ENCODE peak calls at places on chromosomes 3 and 15, in ten cellular contexts. One of them, this sample, is unnamed.

GRCh38 chr3:115710799-115711198 is 87.5 kb downstream of the GAP43 start:
- DNase-seq in dorsolateral prefrontal cortex: no peak
- DNase-seq in AG04450: no peak
- DNase-seq in stomach: no peak
- DNase-seq in ascending aorta: no peak
- DNase-seq in psoas muscle: no peak
- DNase-seq in RWPE1: no peak
- DNase-seq in hepatocyte: no peak
- DNase-seq in tibial artery: no peak
- DNase-seq in A549: no peak
- DNase-seq in this sample: no peak

GRCh38 chr3:197878427-197878826 is 71.6 kb upstream of the RPL35A start:
- DNase-seq in psoas muscle: no peak
- DNase-seq in dorsolateral prefrontal cortex: no peak
- DNase-seq in A549: no peak
- DNase-seq in ascending aorta: no peak
- DNase-seq in stomach: no peak
- DNase-seq in AG04450: no peak
- DNase-seq in tibial artery: no peak
- DNase-seq in hepatocyte: no peak
- DNase-seq in RWPE1: no peak
- DNase-seq in this sample: no peak

GRCh38 chr3:57627976-57628375 is 30.8 kb upstream of the ARF4 start:
- DNase-seq in stomach: no peak
- DNase-seq in hepatocyte: no peak
- DNase-seq in AG04450: no peak
- DNase-seq in tibial artery: no peak
- DNase-seq in RWPE1: no peak
- DNase-seq in psoas muscle: no peak
- DNase-seq in dorsolateral prefrontal cortex: no peak
- DNase-seq in A549: no peak
- DNase-seq in ascending aorta: no peak
- DNase-seq in this sample: no peak

GRCh38 chr3:151660890-151661289 is 72.8 kb upstream of the AADACL2 start:
- DNase-seq in A549: no peak
- DNase-seq in tibial artery: no peak
- DNase-seq in AG04450: no peak
- DNase-seq in RWPE1: no peak
- DNase-seq in stomach: no peak
- DNase-seq in ascending aorta: no peak
- DNase-seq in psoas muscle: no peak
- DNase-seq in hepatocyte: no peak
- DNase-seq in dorsolateral prefrontal cortex: no peak
- DNase-seq in this sample: no peak

GRCh38 chr3:106345353-106346027 is 476.7 kb upstream of the CBLB start:
- DNase-seq in tibial artery: no peak
- DNase-seq in psoas muscle: no peak
- DNase-seq in RWPE1: peak
- DNase-seq in ascending aorta: no peak
- DNase-seq in A549: peak
- DNase-seq in AG04450: peak
- DNase-seq in stomach: no peak
- DNase-seq in hepatocyte: peak
- DNase-seq in dorsolateral prefrontal cortex: no peak
- DNase-seq in this sample: no peak

GRCh38 chr3:148625145-148625736 is 72.5 kb upstream of the AGTR1 start:
- DNase-seq in stomach: no peak
- DNase-seq in tibial artery: no peak
- DNase-seq in AG04450: no peak
- DNase-seq in psoas muscle: no peak
- DNase-seq in A549: no peak
- DNase-seq in ascending aorta: no peak
- DNase-seq in dorsolateral prefrontal cortex: no peak
- DNase-seq in hepatocyte: no peak
- DNase-seq in RWPE1: no peak
- DNase-seq in this sample: no peak

GRCh38 chr3:157257101-157257500 is 97.2 kb upstream of the CCNL1 start:
- DNase-seq in psoas muscle: no peak
- DNase-seq in RWPE1: no peak
- DNase-seq in A549: no peak
- DNase-seq in hepatocyte: no peak
- DNase-seq in dorsolateral prefrontal cortex: no peak
- DNase-seq in AG04450: no peak
- DNase-seq in ascending aorta: no peak
- DNase-seq in tibial artery: no peak
- DNase-seq in stomach: no peak
- DNase-seq in this sample: no peak

GRCh38 chr3:98171066-98171465 is 4.6 kb downstream of the OR5H15 start:
- DNase-seq in AG04450: no peak
- DNase-seq in dorsolateral prefrontal cortex: no peak
- DNase-seq in A549: no peak
- DNase-seq in stomach: no peak
- DNase-seq in tibial artery: no peak
- DNase-seq in hepatocyte: no peak
- DNase-seq in psoas muscle: no peak
- DNase-seq in RWPE1: no peak
- DNase-seq in ascending aorta: no peak
- DNase-seq in this sample: no peak

GRCh38 chr3:107987036-107987557 is 103.7 kb downstream of the CD47 start:
- DNase-seq in tibial artery: peak
- DNase-seq in ascending aorta: peak
- DNase-seq in dorsolateral prefrontal cortex: no peak
- DNase-seq in hepatocyte: peak
- DNase-seq in AG04450: peak
- DNase-seq in stomach: peak
- DNase-seq in RWPE1: peak
- DNase-seq in A549: no peak
- DNase-seq in psoas muscle: peak
- DNase-seq in this sample: no peak

GRCh38 chr15:29123171-29123570 is 146.5 kb downstream of the NSMCE3 start:
- DNase-seq in hepatocyte: no peak
- DNase-seq in dorsolateral prefrontal cortex: no peak
- DNase-seq in RWPE1: no peak
- DNase-seq in ascending aorta: no peak
- DNase-seq in tibial artery: no peak
- DNase-seq in psoas muscle: no peak
- DNase-seq in AG04450: no peak
- DNase-seq in A549: no peak
- DNase-seq in stomach: no peak
- DNase-seq in this sample: no peak

GRCh38 chr15:64695571-64695992 is 79.8 kb downstream of the RBPMS2 start:
- DNase-seq in psoas muscle: no peak
- DNase-seq in dorsolateral prefrontal cortex: no peak
- DNase-seq in hepatocyte: no peak
- DNase-seq in AG04450: no peak
- DNase-seq in ascending aorta: no peak
- DNase-seq in RWPE1: no peak
- DNase-seq in A549: no peak
- DNase-seq in stomach: no peak
- DNase-seq in tibial artery: peak
- DNase-seq in this sample: no peak

DNA sequence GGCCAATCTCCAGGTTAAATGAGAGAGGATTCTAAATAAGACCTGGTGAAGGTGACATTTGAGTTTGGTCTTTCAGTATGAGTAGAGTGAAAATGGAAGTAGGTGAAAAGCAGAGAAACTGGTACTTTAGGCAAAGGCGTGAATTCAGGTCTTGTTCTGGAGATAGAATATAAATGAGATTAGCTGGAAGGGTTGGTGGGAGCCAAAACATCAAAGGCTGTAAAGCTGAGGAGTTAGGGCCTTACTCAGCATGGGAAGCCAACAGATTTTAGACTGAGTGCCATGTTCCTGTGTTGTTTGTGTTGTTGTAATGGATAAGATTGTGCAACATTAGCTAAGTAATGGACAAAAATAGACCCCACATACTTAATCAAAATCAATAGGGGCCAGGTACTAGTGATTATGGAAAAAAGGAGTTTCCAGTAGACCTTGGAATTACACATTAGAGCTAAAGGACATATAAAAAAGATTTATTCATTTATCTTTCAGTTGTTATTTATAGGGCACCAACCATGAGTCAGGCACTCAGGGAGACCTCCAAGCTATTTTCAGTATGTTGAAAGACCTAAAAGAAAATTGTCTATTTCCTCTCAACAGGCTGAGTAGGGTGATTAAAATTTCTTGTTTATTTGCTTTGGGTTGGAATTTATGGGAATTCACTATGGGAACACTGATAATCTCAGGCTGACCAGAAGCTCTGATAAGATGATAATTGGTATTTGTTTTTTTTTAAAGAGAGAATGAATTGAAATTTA is 20.8 kb downstream of the ARL14 start:
- DNase-seq in AG04450: no peak
- DNase-seq in ascending aorta: no peak
- DNase-seq in dorsolateral prefrontal cortex: no peak
- DNase-seq in A549: no peak
- DNase-seq in RWPE1: no peak
- DNase-seq in psoas muscle: no peak
- DNase-seq in stomach: no peak
- DNase-seq in tibial artery: no peak
- DNase-seq in hepatocyte: no peak
- DNase-seq in this sample: no peak
- TF ChIP-seq CTCF in AG04450: no peak
- TF ChIP-seq CTCF in ascending aorta: no peak
- TF ChIP-seq CTCF in dorsolateral prefrontal cortex: no peak
- TF ChIP-seq CTCF in A549: no peak
- TF ChIP-seq CTCF in RWPE1: no peak
- TF ChIP-seq CTCF in psoas muscle: no peak
- TF ChIP-seq CTCF in stomach: no peak
- TF ChIP-seq CTCF in tibial artery: no peak
- TF ChIP-seq CTCF in hepatocyte: no peak
- TF ChIP-seq CTCF in this sample: no peak

GRCh38 chr3:18715208-18715607 is 290.1 kb upstream of the SATB1 start:
- DNase-seq in psoas muscle: no peak
- DNase-seq in A549: no peak
- DNase-seq in AG04450: no peak
- DNase-seq in tibial artery: no peak
- DNase-seq in hepatocyte: no peak
- DNase-seq in ascending aorta: no peak
- DNase-seq in stomach: no peak
- DNase-seq in dorsolateral prefrontal cortex: no peak
- DNase-seq in RWPE1: no peak
- DNase-seq in this sample: no peak

GRCh38 chr3:18716821-18717220 is 291.7 kb upstream of the SATB1 start:
- DNase-seq in psoas muscle: no peak
- DNase-seq in ascending aorta: no peak
- DNase-seq in stomach: no peak
- DNase-seq in hepatocyte: no peak
- DNase-seq in AG04450: no peak
- DNase-seq in A549: no peak
- DNase-seq in RWPE1: no peak
- DNase-seq in tibial artery: no peak
- DNase-seq in dorsolateral prefrontal cortex: no peak
- DNase-seq in this sample: no peak

GRCh38 chr3:18716101-18716500 is 291.0 kb upstream of the SATB1 start:
- DNase-seq in dorsolateral prefrontal cortex: no peak
- DNase-seq in tibial artery: no peak
- DNase-seq in stomach: no peak
- DNase-seq in RWPE1: no peak
- DNase-seq in psoas muscle: no peak
- DNase-seq in AG04450: no peak
- DNase-seq in A549: no peak
- DNase-seq in hepatocyte: no peak
- DNase-seq in ascending aorta: no peak
- DNase-seq in this sample: no peak

GRCh38 chr3:18712713-18713575 is 287.8 kb upstream of the SATB1 start:
- DNase-seq in stomach: no peak
- DNase-seq in hepatocyte: no peak
- DNase-seq in RWPE1: no peak
- DNase-seq in AG04450: no peak
- DNase-seq in dorsolateral prefrontal cortex: no peak
- DNase-seq in A549: no peak
- DNase-seq in tibial artery: no peak
- DNase-seq in ascending aorta: no peak
- DNase-seq in psoas muscle: no peak
- DNase-seq in this sample: no peak

DNA sequence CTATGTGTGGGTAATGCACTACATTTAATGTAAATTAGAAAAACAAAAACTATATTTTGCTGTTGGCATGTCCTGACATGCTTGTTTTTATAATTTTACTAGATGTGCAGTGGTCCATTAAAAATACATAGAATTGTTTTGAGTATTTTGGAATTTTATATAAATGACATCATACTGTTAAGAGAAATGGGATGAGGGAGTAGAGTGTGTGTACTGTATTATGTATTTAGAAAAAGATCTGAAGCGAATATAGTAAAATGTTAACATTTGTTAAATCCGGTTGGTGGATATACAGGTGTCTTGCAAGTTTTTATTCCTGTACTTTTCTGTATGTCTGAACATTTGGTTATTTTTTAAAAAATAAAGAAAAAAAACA is 288.4 kb upstream of the SATB1 start:
- DNase-seq in AG04450: no peak
- DNase-seq in RWPE1: no peak
- DNase-seq in hepatocyte: no peak
- DNase-seq in stomach: no peak
- DNase-seq in psoas muscle: no peak
- DNase-seq in A549: no peak
- DNase-seq in tibial artery: no peak
- DNase-seq in dorsolateral prefrontal cortex: no peak
- DNase-seq in ascending aorta: no peak
- DNase-seq in this sample: no peak
- H3K27ac ChIP-seq in AG04450: no peak
- H3K27ac ChIP-seq in RWPE1: no peak
- H3K27ac ChIP-seq in hepatocyte: no peak
- H3K27ac ChIP-seq in stomach: no peak
- H3K27ac ChIP-seq in psoas muscle: no peak
- H3K27ac ChIP-seq in A549: no peak
- H3K27ac ChIP-seq in tibial artery: no peak
- H3K27ac ChIP-seq in dorsolateral prefrontal cortex: no peak
- H3K27ac ChIP-seq in ascending aorta: no peak
- H3K27ac ChIP-seq in this sample: no peak

DNA sequence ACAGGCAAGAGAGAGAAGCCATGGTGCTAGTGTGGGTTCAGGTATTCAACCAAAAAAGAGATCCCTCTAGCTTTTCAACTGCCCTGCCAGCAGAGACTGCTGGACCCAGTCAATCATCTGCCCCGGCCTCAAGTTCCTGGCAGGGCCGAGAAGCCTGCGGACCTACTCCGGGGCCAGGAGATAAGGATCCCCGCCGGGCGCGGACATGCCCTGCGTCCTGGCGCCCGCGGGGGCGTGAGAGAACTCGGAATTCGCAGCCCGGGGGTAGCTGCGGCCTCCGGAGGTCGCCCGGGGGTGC is 821 bp upstream of the MAGI1 start:
- DNase-seq in dorsolateral prefrontal cortex: no peak
- DNase-seq in hepatocyte: peak
- DNase-seq in A549: peak
- DNase-seq in RWPE1: no peak
- DNase-seq in tibial artery: peak
- DNase-seq in ascending aorta: peak
- DNase-seq in psoas muscle: peak
- DNase-seq in AG04450: no peak
- DNase-seq in stomach: peak
- DNase-seq in this sample: peak
- TF ChIP-seq CTCF in dorsolateral prefrontal cortex: no peak
- TF ChIP-seq CTCF in hepatocyte: no peak
- TF ChIP-seq CTCF in A549: no peak
- TF ChIP-seq CTCF in RWPE1: no peak
- TF ChIP-seq CTCF in tibial artery: no peak
- TF ChIP-seq CTCF in ascending aorta: no peak
- TF ChIP-seq CTCF in psoas muscle: no peak
- TF ChIP-seq CTCF in AG04450: peak
- TF ChIP-seq CTCF in stomach: no peak
- TF ChIP-seq CTCF in this sample: peak

GRCh38 chr15:88334436-88334835 is 77.9 kb upstream of the NTRK3 start:
- DNase-seq in AG04450: no peak
- DNase-seq in dorsolateral prefrontal cortex: no peak
- DNase-seq in psoas muscle: no peak
- DNase-seq in hepatocyte: no peak
- DNase-seq in ascending aorta: no peak
- DNase-seq in RWPE1: no peak
- DNase-seq in A549: no peak
- DNase-seq in tibial artery: no peak
- DNase-seq in stomach: no peak
- DNase-seq in this sample: no peak
- H3K27ac ChIP-seq in AG04450: no peak
- H3K27ac ChIP-seq in dorsolateral prefrontal cortex: no peak
- H3K27ac ChIP-seq in psoas muscle: no peak
- H3K27ac ChIP-seq in hepatocyte: no peak
- H3K27ac ChIP-seq in ascending aorta: no peak
- H3K27ac ChIP-seq in RWPE1: no peak
- H3K27ac ChIP-seq in A549: peak
- H3K27ac ChIP-seq in tibial artery: no peak
- H3K27ac ChIP-seq in stomach: no peak
- H3K27ac ChIP-seq in this sample: no peak

This sample was measured in endodermal cell.